ENCODE peak calls at places on chromosomes 11 and 22, in six cellular contexts. W, S, Z, T, V and K are unnamed samples.

GRCh38 chr11:61507962-61508824 is at the start of gene LRRC10B:
- DNase-seq in W (no peak), S (peak), Z (peak), T (peak), V (peak), K (no peak)

GRCh38 chr11:117657801-117658200 is 139.2 kb downstream of the DSCAML1 start:
- DNase-seq in W (no peak), S (no peak), Z (no peak), T (peak), V (peak), K (no peak)

GRCh38 chr11:81705283-81705682 is 1028.4 kb downstream of the FAM181B start:
- DNase-seq in W (no peak), S (no peak), Z (no peak), T (no peak), V (no peak), K (no peak)

GRCh38 chr11:22713336-22713735 is 46.9 kb downstream of the GAS2 start:
- DNase-seq in W (no peak), S (no peak), Z (no peak), T (no peak), V (no peak), K (no peak)

GRCh38 chr11:112364962-112365481 is 104.4 kb upstream of the PLET1 start:
- DNase-seq in W (peak), S (no peak), Z (no peak), T (no peak), V (peak), K (no peak)

GRCh38 chr22:23093090-23093788 is 22.9 kb downstream of the GNAZ start:
- DNase-seq in W (no peak), S (no peak), Z (no peak), T (no peak), V (no peak), K (no peak)

GRCh38 chr11:130049260-130049659 is 20.4 kb upstream of the APLP2 start:
- DNase-seq in W (no peak), S (no peak), Z (no peak), T (no peak), V (no peak), K (no peak)

GRCh38 chr11:113273720-113274119 is 40.7 kb upstream of the TTC12 start:
- DNase-seq in W (no peak), S (no peak), Z (no peak), T (no peak), V (no peak), K (no peak)

GRCh38 chr11:92854952-92855351 is 114.5 kb upstream of the MTNR1B start:
- DNase-seq in W (no peak), S (no peak), Z (peak), T (no peak), V (no peak), K (no peak)

GRCh38 chr11:133961890-133962289 is 5.1 kb upstream of the IGSF9B start:
- DNase-seq in W (peak), S (peak), Z (no peak), T (no peak), V (no peak), K (peak)

GRCh38 chr11:70173018-70173417 is 30.1 kb upstream of the FADD start:
- DNase-seq in W (no peak), S (no peak), Z (no peak), T (no peak), V (no peak), K (no peak)

GRCh38 chr11:130131957-130132850 is 27.4 kb upstream of the ST14 start:
- DNase-seq in W (peak), S (peak), Z (peak), T (no peak), V (peak), K (peak)

GRCh38 chr11:91188484-91188883 is 965.6 kb upstream of the CHORDC1 start:
- DNase-seq in W (no peak), S (no peak), Z (no peak), T (no peak), V (no peak), K (no peak)

GRCh38 chr11:62805991-62806441 is 776 bp upstream of the NXF1 start:
- DNase-seq in W (no peak), S (peak), Z (peak), T (no peak), V (no peak), K (peak)

GRCh38 chr11:45556851-45557707 is 108.3 kb downstream of the CHST1 start:
- DNase-seq in W (peak), S (no peak), Z (no peak), T (no peak), V (no peak), K (peak)

GRCh38 chr22:30876925-30877553 is 91.5 kb downstream of the MORC2 start:
- DNase-seq in W (no peak), S (no peak), Z (no peak), T (peak), V (peak), K (no peak)

GRCh38 chr11:74839971-74840370 is 91.3 kb downstream of the RNF169 start:
- DNase-seq in W (no peak), S (no peak), Z (no peak), T (no peak), V (no peak), K (no peak)

GRCh38 chr11:120168108-120168959 is 30.4 kb upstream of the TRIM29 start:
- DNase-seq in W (no peak), S (no peak), Z (no peak), T (no peak), V (no peak), K (no peak)

GRCh38 chr22:47064416-47064815 is 302.0 kb downstream of the TBC1D22A start:
- DNase-seq in W (no peak), S (no peak), Z (no peak), T (no peak), V (no peak), K (no peak)

GRCh38 chr11:100942016-100942415 is 187.6 kb downstream of the PGR start:
- DNase-seq in W (peak), S (no peak), Z (no peak), T (no peak), V (peak), K (no peak)

GRCh38 chr22:42608481-42609361 is 6.0 kb downstream of the POLDIP3 start:
- DNase-seq in W (peak), S (peak), Z (no peak), T (peak), V (peak), K (no peak)

GRCh38 chr11:95414217-95414616 is 183.2 kb upstream of the SESN3 start:
- DNase-seq in W (no peak), S (no peak), Z (no peak), T (no peak), V (no peak), K (no peak)

GRCh38 chr22:50308597-50308935 is 1.1 kb upstream of the PLXNB2 start:
- DNase-seq in W (peak), S (no peak), Z (no peak), T (peak), V (no peak), K (no peak)

GRCh38 chr11:130916910-130917309 is 631 bp upstream of the SNX19 start:
- DNase-seq in W (no peak), S (no peak), Z (no peak), T (no peak), V (no peak), K (no peak)